ENCODE peak calls at places on chromosomes 1 and 21, in eight cellular contexts. E is RWPE1, X is endodermal cell, G is fibroblast of pulmonary artery, M is MCF 10A, Y is neural crest cell, D is heart left ventricle, W is left lung. N is an unnamed sample.

GRCh38 chr1:236685917-236686814 is at the start of gene ACTN2:
- DNase-seq in E (peak), X (peak), G (peak), M (no peak), Y (peak), D (peak), W (peak), N (peak)

GRCh38 chr1:8394456-8395321 is 76.8 kb downstream of the SLC45A1 start:
- DNase-seq in E (peak), X (no peak), G (peak), M (peak), Y (no peak), D (no peak), W (no peak), N (no peak)

GRCh38 chr1:15181564-15181963 is 28.0 kb downstream of the TMEM51 start:
- DNase-seq in E (no peak), X (no peak), G (no peak), M (no peak), Y (no peak), D (no peak), W (no peak), N (no peak)

GRCh38 chr21:39804264-39804663 is 59.3 kb downstream of the IGSF5 start:
- DNase-seq in E (no peak), X (no peak), G (no peak), M (no peak), Y (no peak), D (no peak), W (no peak), N (no peak)

GRCh38 chr21:45080639-45081414 is 6.4 kb downstream of the ADARB1 start:
- DNase-seq in E (peak), X (peak), G (peak), M (peak), Y (no peak), D (no peak), W (no peak), N (no peak)

GRCh38 chr1:192713921-192714320 is 78.0 kb downstream of the RGS13 start:
- DNase-seq in E (no peak), X (no peak), G (peak), M (no peak), Y (no peak), D (no peak), W (no peak), N (no peak)

GRCh38 chr1:93574511-93574910 is 107.1 kb downstream of the BCAR3 start:
- DNase-seq in E (no peak), X (peak), G (no peak), M (no peak), Y (no peak), D (no peak), W (no peak), N (no peak)

GRCh38 chr1:219555802-219556201 is 57.1 kb downstream of the ZC3H11B start:
- DNase-seq in E (peak), X (no peak), G (peak), M (peak), Y (no peak), D (no peak), W (no peak), N (no peak)

GRCh38 chr1:31762726-31763670 is 1.1 kb downstream of the ADGRB2 start:
- DNase-seq in E (peak), X (peak), G (peak), M (peak), Y (peak), D (peak), W (peak), N (peak)

DNA sequence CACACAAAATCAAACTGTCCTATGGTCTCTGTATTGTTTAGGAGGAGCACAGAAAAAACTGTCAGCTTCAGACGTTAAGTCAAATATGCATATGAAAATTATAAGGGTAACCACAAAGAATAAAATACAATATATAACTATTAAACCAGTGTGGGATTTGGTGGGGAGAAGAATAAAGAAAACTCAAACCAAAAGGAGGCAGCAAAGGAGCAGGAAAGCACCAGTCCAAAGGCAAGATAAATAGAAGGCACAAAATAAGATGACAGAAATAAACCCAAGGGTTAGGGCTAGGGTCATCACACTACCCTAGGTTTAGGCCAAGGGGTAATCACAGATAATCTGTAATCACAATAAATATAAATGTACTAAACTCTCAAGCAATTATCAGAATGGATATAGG is 32.8 kb downstream of the DLGAP3 start:
- DNase-seq in E (no peak), X (peak), G (peak), M (no peak), Y (no peak), D (no peak), W (no peak), N (no peak)
- TF ChIP-seq CTCF in E (no peak), X (peak), G (peak), M (no peak), Y (no peak), D (no peak), W (no peak), N (peak)

GRCh38 chr21:28743723-28744122 is 249.0 kb downstream of the LTN1 start:
- DNase-seq in E (no peak), X (no peak), G (no peak), M (no peak), Y (no peak), D (no peak), W (no peak), N (no peak)

GRCh38 chr21:28746166-28746565 is 246.5 kb downstream of the LTN1 start:
- DNase-seq in E (no peak), X (no peak), G (no peak), M (no peak), Y (no peak), D (no peak), W (no peak), N (no peak)

GRCh38 chr21:28738882-28739281 is 253.8 kb downstream of the LTN1 start:
- DNase-seq in E (no peak), X (no peak), G (no peak), M (no peak), Y (no peak), D (no peak), W (no peak), N (no peak)

GRCh38 chr21:28745131-28746055 is 247.3 kb downstream of the LTN1 start:
- DNase-seq in E (peak), X (peak), G (peak), M (peak), Y (peak), D (peak), W (peak), N (peak)

DNA sequence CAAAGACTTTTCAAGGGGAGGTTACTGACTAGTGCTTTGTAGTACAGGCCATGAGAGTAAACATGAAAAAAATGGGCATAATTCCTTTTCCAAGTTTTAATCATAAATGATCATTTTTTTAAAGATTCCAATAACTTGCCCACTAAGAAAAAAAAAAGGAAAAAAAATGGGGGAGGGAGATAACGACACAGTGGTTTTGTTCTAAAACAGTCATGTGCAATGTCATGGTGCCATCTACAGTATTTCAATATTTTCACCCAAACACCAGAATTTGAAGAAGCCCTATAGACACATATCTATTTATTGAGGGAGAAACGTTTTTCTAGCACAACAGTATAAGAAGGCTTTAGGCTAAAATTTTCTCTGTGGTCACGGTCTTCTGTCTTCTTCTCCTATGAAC is 250.2 kb downstream of the LTN1 start:
- DNase-seq in E (peak), X (no peak), G (peak), M (peak), Y (no peak), D (no peak), W (no peak), N (no peak)
- TF ChIP-seq CTCF in E (peak), X (peak), G (peak), M (peak), Y (peak), D (peak), W (no peak), N (no peak)

DNA sequence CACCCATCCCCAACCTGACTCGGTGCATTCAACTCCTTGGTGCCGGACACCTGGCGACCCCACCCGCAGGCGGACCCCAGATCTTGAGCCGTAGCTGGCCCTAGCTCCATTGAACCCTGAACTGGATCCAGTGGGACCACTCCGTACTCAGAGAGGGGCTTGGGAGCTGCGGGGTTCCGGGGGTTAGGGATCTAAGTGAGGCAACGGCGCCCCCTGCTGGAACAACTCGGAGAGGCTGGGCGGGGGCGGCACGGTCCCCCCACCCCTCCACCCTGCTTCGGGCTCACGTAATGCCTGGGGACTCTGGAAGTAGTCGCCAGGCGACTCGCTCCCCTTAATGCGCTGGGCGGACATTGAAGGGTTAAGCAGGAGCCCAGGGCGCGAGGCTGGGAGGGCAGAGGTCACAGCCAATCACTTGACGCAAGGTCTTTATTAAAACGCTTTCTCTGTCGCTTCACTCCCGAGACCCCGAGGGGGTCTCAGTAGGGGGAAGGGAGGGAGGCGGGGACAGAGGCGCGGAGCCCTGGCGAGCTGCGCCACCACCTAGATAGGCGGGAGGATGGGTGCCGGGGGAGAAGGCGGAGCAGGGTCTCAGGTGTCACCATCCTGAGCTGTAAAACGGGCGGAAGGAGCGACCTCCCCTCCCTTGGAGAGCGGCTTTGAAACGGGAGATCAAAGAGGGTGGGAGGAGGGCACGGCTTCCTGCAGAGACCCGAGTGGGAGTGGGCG is 699 bp upstream of the CRABP2 start:
- DNase-seq in E (no peak), X (peak), G (no peak), M (peak), Y (peak), D (peak), W (no peak), N (peak)
- TF ChIP-seq CTCF in E (peak), X (peak), G (peak), M (peak), Y (peak), D (peak), W (peak), N (peak)

DNA sequence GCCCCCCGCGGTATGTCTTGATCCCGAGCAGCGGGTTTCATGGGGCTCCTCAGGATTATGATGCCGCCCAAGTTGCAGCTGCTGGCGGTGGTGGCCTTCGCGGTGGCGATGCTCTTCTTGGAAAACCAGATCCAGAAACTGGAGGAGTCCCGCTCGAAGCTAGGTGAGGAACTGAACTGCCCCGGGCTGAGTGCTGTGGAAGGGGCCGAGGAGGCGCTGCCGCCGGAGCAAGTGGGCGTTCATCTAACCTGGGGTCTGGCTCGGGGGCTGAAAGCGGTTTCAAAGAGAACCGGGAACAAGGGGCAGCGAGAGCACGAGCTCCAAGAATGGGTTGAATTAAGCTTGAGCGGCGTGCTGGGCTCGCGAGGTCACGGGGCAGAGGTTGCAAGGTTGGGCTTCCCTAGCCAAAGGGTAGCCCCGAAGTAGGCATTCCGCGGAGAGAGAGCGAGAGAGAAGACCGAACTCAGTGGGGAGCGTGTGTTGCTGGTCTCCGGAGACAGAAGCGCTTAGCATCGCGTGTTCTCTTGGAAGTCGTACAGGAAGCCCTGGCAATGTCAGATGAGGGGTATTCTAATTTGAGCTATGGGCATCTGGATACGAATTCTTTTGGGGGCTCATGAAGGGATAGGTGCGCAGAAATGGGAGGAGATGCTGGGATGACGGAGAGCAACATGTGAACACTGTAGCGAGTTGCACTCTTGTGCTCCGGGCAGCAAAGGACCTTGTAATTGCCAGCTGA is 732 bp downstream of the HS2ST1 start:
- DNase-seq in E (peak), X (peak), G (peak), M (peak), Y (peak), D (peak), W (peak), N (peak)
- TF ChIP-seq CTCF in E (no peak), X (no peak), G (no peak), M (no peak), Y (no peak), D (no peak), W (no peak), N (no peak)

DNA sequence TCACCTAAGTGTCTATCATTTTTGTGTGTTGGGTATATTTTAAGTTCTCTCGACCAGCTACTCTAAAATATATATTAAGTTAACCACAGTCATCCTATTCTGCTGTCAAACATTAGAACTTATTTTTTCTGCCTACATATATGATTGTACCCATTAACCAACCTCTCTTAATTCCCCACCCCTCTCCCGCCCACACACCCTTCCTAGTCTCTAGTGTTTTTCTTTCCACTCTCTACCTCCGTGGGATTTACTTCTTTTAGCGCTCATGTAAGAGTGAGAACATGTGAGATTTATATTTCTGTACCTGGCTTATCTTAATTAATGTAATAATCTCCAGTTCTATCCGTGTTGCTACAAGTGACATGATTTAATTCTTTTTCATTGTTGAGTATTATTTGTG is 26.6 kb downstream of the KCNK2 start:
- DNase-seq in E (no peak), X (no peak), G (no peak), M (no peak), Y (no peak), D (no peak), W (no peak), N (no peak)
- TF ChIP-seq CTCF in E (no peak), X (no peak), G (no peak), M (no peak), Y (no peak), D (no peak), W (no peak), N (no peak)

GRCh38 chr1:3403388-3404179 is 50.9 kb upstream of the ARHGEF16 start:
- DNase-seq in E (no peak), X (peak), G (no peak), M (no peak), Y (no peak), D (no peak), W (no peak), N (no peak)
- TF ChIP-seq CTCF in E (no peak), X (peak), G (no peak), M (peak), Y (peak), D (no peak), W (no peak), N (no peak)

GRCh38 chr1:166902279-166902678 is 26.2 kb upstream of the TADA1 start:
- DNase-seq in E (peak), X (no peak), G (peak), M (peak), Y (no peak), D (no peak), W (no peak), N (no peak)
- TF ChIP-seq CTCF in E (no peak), X (no peak), G (no peak), M (no peak), Y (no peak), D (no peak), W (no peak), N (no peak)

DNA sequence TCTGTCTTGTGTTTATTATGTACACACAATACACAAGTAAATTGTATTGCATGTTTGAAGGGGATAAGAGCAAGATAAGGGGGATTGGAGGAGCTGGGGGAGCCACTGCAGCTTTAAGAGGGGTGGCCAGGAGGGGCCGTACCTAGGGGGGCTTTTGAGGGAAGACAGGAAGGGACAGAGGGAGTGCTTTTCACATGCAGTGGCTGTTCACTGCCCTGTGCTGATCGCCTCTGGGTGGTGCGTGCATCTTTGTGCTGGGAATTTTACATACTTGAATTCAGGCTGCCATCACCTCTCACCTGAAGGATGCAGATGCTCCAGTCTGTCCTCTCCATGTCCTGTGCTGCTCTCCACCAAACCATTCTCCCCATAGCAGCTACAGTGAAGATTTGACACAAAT is 179.5 kb downstream of the PTPRU start:
- DNase-seq in E (no peak), X (no peak), G (no peak), M (no peak), Y (no peak), D (no peak), W (no peak), N (no peak)
- TF ChIP-seq CTCF in E (no peak), X (no peak), G (no peak), M (no peak), Y (no peak), D (no peak), W (no peak), N (no peak)